ENCODE peak calls at places on chromosome 5, in six cellular contexts. T is transverse colon, J is Panc1, R is stomach, V is GM12878, K is HepG2. E is an unnamed sample.

GRCh38 chr5:63025679-63026078 is 447.1 kb downstream of the LRRC70 start:
- DNase-seq in V (no peak), K (no peak), J (no peak), R (no peak), T (no peak), E (no peak)

GRCh38 chr5:10201223-10201868 is 48.3 kb downstream of the ATPSCKMT start:
- DNase-seq in K (no peak), V (no peak), R (no peak), T (no peak), J (no peak), E (no peak)

GRCh38 chr5:140678993-140679392 is 5.6 kb upstream of the DND1 start:
- DNase-seq in J (no peak), T (no peak), R (no peak), K (no peak), V (no peak), E (no peak)

GRCh38 chr5:1011741-1012315 is 3.2 kb downstream of the NKD2 start:
- DNase-seq in R (no peak), K (no peak), V (no peak), J (no peak), T (no peak), E (no peak)

GRCh38 chr5:29262683-29263082 is 1930.8 kb upstream of the CDH6 start:
- DNase-seq in J (no peak), T (no peak), V (no peak), K (no peak), R (no peak), E (no peak)

GRCh38 chr5:179167871-179168451 is 107.8 kb downstream of the ZNF354C start:
- DNase-seq in J (no peak), K (no peak), V (no peak), R (no peak), T (no peak), E (no peak)

GRCh38 chr5:154652746-154653417 is 102.3 kb upstream of the LARP1 start:
- DNase-seq in V (no peak), J (no peak), T (peak; percentile 23), R (no peak), K (no peak), E (peak; percentile 27)

GRCh38 chr5:143188083-143188482 is 215.4 kb downstream of the NR3C1 start:
- DNase-seq in T (no peak), V (no peak), R (no peak), K (no peak), J (no peak), E (no peak)

GRCh38 chr5:79130781-79131180 is 19.2 kb downstream of the BHMT start:
- DNase-seq in K (no peak), V (no peak), R (no peak), J (no peak), T (no peak), E (no peak)

GRCh38 chr5:1515921-1516571 is 7.7 kb downstream of the LPCAT1 start:
- DNase-seq in R (peak; percentile 17), V (no peak), T (peak; percentile 5), J (peak; percentile 99), K (peak; percentile 67), E (no peak)

GRCh38 chr5:39424751-39425524 is at the start of gene DAB2:
- DNase-seq in R (peak; percentile 73), K (peak; percentile 79), V (no peak), J (no peak), T (peak; percentile 78), E (peak; percentile 99)

GRCh38 chr5:180830253-180831138 is 27.9 kb upstream of the MGAT1 start:
- DNase-seq in K (no peak), T (peak; percentile 85), R (peak; percentile 74), J (no peak), V (no peak), E (no peak)

GRCh38 chr5:27612161-27612560 is 573.8 kb upstream of the CDH9 start:
- DNase-seq in R (no peak), V (no peak), T (no peak), J (no peak), K (no peak), E (no peak)

GRCh38 chr5:115507682-115508081 is 36.9 kb downstream of the FEM1C start:
- DNase-seq in K (no peak), R (no peak), T (no peak), J (no peak), V (no peak), E (no peak)

GRCh38 chr5:112637343-112637742 is 100.3 kb upstream of the APC start:
- DNase-seq in K (no peak), J (no peak), V (no peak), T (no peak), R (no peak), E (no peak)

GRCh38 chr5:130017173-130017572 is 112.9 kb downstream of the CHSY3 start:
- DNase-seq in K (no peak), T (no peak), J (no peak), V (no peak), R (no peak), E (no peak)

GRCh38 chr5:10289991-10290390 is 17.7 kb downstream of the CMBL start:
- DNase-seq in R (no peak), J (no peak), K (no peak), V (no peak), T (no peak), E (no peak)

GRCh38 chr5:4245076-4245475 is 649.4 kb downstream of the IRX1 start:
- DNase-seq in K (no peak), J (no peak), T (no peak), R (no peak), V (no peak), E (no peak)

GRCh38 chr5:141050622-141051525 is at the start of gene PCDHB1:
- DNase-seq in T (no peak), J (no peak), K (no peak), R (no peak), V (no peak), E (no peak)

GRCh38 chr5:142201471-142201887 is 92.9 kb downstream of the NDFIP1 start:
- DNase-seq in J (peak; percentile 69), T (no peak), K (no peak), V (no peak), R (no peak), E (peak; percentile 85)

GRCh38 chr5:1652873-1653707 is 129.3 kb upstream of the LPCAT1 start:
- DNase-seq in K (no peak), T (no peak), R (no peak), J (no peak), V (no peak), E (no peak)

GRCh38 chr5:11182441-11183080 is 421.5 kb upstream of the DAP start:
- DNase-seq in T (no peak), R (no peak), J (peak; percentile 12), V (no peak), K (peak; percentile 23), E (peak; percentile 20)

GRCh38 chr5:82355921-82356454 is 77.8 kb upstream of the RPS23 start:
- DNase-seq in R (no peak), T (no peak), K (no peak), J (no peak), V (no peak), E (peak; percentile 21)

GRCh38 chr5:173413476-173413982 is 85.3 kb upstream of the STC2 start:
- DNase-seq in J (no peak), V (no peak), R (no peak), T (no peak), K (no peak), E (no peak)

GRCh38 chr5:89827960-89828359 is 581.6 kb downstream of the CETN3 start:
- DNase-seq in T (no peak), R (no peak), V (no peak), J (no peak), K (no peak), E (no peak)

GRCh38 chr5:112165399-112165798 is 253.7 kb downstream of the EPB41L4A start:
- DNase-seq in K (no peak), J (no peak), R (no peak), T (no peak), V (no peak), E (no peak)

GRCh38 chr5:68216737-68217231 is 1.2 kb downstream of the PIK3R1 start:
- DNase-seq in J (no peak), R (no peak), V (no peak), K (no peak), T (no peak), E (peak; percentile 52)

GRCh38 chr5:123425444-123425843 is 2.2 kb upstream of the CEP120 start:
- DNase-seq in R (no peak), K (no peak), T (no peak), V (no peak), J (no peak), E (no peak)

GRCh38 chr5:25393321-25393720 is 748.5 kb upstream of the CDH10 start:
- DNase-seq in V (no peak), J (no peak), T (no peak), R (no peak), K (no peak), E (no peak)

GRCh38 chr5:151781201-151781600 is 9.4 kb downstream of the G3BP1 start:
- DNase-seq in T (no peak), R (no peak), V (no peak), K (no peak), J (no peak), E (no peak)

GRCh38 chr5:179285236-179285635 is 60.0 kb downstream of the ADAMTS2 start:
- DNase-seq in V (no peak), R (no peak), J (no peak), K (no peak), T (no peak), E (no peak)

GRCh38 chr5:159017787-159018186 is 81.9 kb downstream of the EBF1 start:
- DNase-seq in V (no peak), J (no peak), K (no peak), T (no peak), R (no peak), E (peak; percentile 72)
- H3K27ac ChIP-seq in V (peak overlapping the region; percentile 22), J (no peak overlapping the region), K (no peak overlapping the region), T (no peak overlapping the region), R (peak overlapping the region; percentile 29), E (no peak overlapping the region)

GRCh38 chr5:124697482-124697881 is 49.0 kb downstream of the ZNF608 start:
- DNase-seq in R (no peak), V (no peak), J (no peak), K (no peak), T (no peak), E (no peak)
- H3K4me3 ChIP-seq in R (no peak overlapping the region), V (no peak overlapping the region), J (no peak overlapping the region), K (no peak overlapping the region), T (no peak overlapping the region), E (no peak overlapping the region)

GRCh38 chr5:176902102-176902814 is 3.1 kb upstream of the HK3 start:
- DNase-seq in T (no peak), J (no peak), V (no peak), K (no peak), R (no peak), E (no peak)

GRCh38 chr5:176901260-176902101 is 2.3 kb upstream of the HK3 start:
- DNase-seq in J (no peak), T (no peak), R (no peak), V (peak; percentile 54), K (no peak), E (no peak)

GRCh38 chr5:176899946-176900782 is 1.0 kb upstream of the HK3 start:
- DNase-seq in V (no peak), K (no peak), T (no peak), R (no peak), J (no peak), E (no peak)

GRCh38 chr5:176899296-176899891 is at the start of gene HK3:
- DNase-seq in T (no peak), V (no peak), R (no peak), K (no peak), J (no peak), E (peak; percentile 22)

GRCh38 chr5:176900783-176901204 is 1.6 kb upstream of the HK3 start:
- DNase-seq in K (no peak), T (no peak), J (no peak), V (no peak), R (no peak), E (no peak)
- TF ChIP-seq POLR2AphosphoS5 in K (peak; percentile 22), T (no peak), J (peak; percentile 39), V (no peak), R (no peak), E (no peak)

GRCh38 chr5:135894271-135894670 is 1.4 kb downstream of the IL9 start:
- DNase-seq in K (no peak), R (no peak), T (no peak), V (no peak), J (no peak), E (no peak)
- H3K27ac ChIP-seq in K (no peak overlapping the region), R (no peak overlapping the region), T (no peak overlapping the region), V (no peak overlapping the region), J (no peak overlapping the region), E (no peak overlapping the region)